ENCODE peak calls at places on chromosome 9, in six cellular contexts. P is testis, V is MM.1S, A is pancreas, X is hepatocyte, M is GM23248. G is an unnamed sample.
A peak's percentile ranks its signal among the peaks of the same experiment; 100 is the strongest.

GRCh38 chr9:4106744-4107143 is 193.1 kb downstream of the GLIS3 start:
- DNase-seq in P (no peak), V (no peak), A (no peak), X (peak; percentile 54), M (peak; percentile 89), G (no peak)

GRCh38 chr9:21031091-21031817 is at the start of gene HACD4:
- DNase-seq in P (peak; percentile 45), V (no peak), A (peak; percentile 2), X (peak; percentile 64), M (peak; percentile 72), G (peak; percentile 94)

GRCh38 chr9:94802795-94803194 is 76.3 kb downstream of the AOPEP start:
- DNase-seq in P (no peak), V (peak; percentile 33), A (no peak), X (no peak), M (no peak), G (no peak)

GRCh38 chr9:32161209-32161608 is 223.2 kb upstream of the ACO1 start:
- DNase-seq in P (no peak), V (no peak), A (no peak), X (no peak), M (no peak), G (no peak)

GRCh38 chr9:135345775-135346433 is 133.7 kb upstream of the PPP1R26 start:
- DNase-seq in P (no peak), V (no peak), A (no peak), X (no peak), M (no peak), G (no peak)

GRCh38 chr9:134738869-134739659 is 97.5 kb downstream of the COL5A1 start:
- DNase-seq in P (peak; percentile 83), V (no peak), A (peak; percentile 43), X (peak; percentile 84), M (peak; percentile 76), G (peak; percentile 40)

GRCh38 chr9:89538874-89539273 is 41.0 kb upstream of the SEMA4D start:
- DNase-seq in P (no peak), V (no peak), A (no peak), X (no peak), M (no peak), G (no peak)

GRCh38 chr9:125763373-125763772 is 16.2 kb downstream of the PBX3 start:
- DNase-seq in P (no peak), V (no peak), A (no peak), X (peak; percentile 20), M (no peak), G (no peak)

GRCh38 chr9:97548819-97549540 is 47.5 kb downstream of the TMOD1 start:
- DNase-seq in P (no peak), V (no peak), A (no peak), X (no peak), M (no peak), G (no peak)

GRCh38 chr9:91836515-91836914 is 113.5 kb downstream of the ROR2 start:
- DNase-seq in P (no peak), V (no peak), A (no peak), X (no peak), M (peak; percentile 48), G (no peak)

GRCh38 chr9:134165357-134166315 is 1.3 kb upstream of the RNU6ATAC start:
- DNase-seq in P (peak; percentile 43), V (peak; percentile 26), A (peak; percentile 27), X (no peak), M (peak; percentile 75), G (peak; percentile 84)

GRCh38 chr9:120388000-120388855 is 191.7 kb downstream of the CDK5RAP2 start:
- DNase-seq in P (no peak), V (no peak), A (no peak), X (no peak), M (no peak), G (no peak)

GRCh38 chr9:69122391-69123141 is 51.5 kb upstream of the TJP2 start:
- DNase-seq in P (no peak), V (no peak), A (peak; percentile 31), X (peak; percentile 68), M (peak; percentile 68), G (no peak)

GRCh38 chr9:85900504-85901201 is 40.3 kb upstream of the NAA35 start:
- DNase-seq in P (peak; percentile 49), V (no peak), A (no peak), X (peak; percentile 17), M (peak; percentile 56), G (no peak)

GRCh38 chr9:120642129-120642528 is 62.2 kb upstream of the CDK5RAP2 start:
- DNase-seq in P (no peak), V (no peak), A (no peak), X (no peak), M (no peak), G (no peak)

GRCh38 chr9:124657526-124657925 is 113.6 kb downstream of the NR6A1 start:
- DNase-seq in P (no peak), V (no peak), A (no peak), X (no peak), M (no peak), G (no peak)

GRCh38 chr9:121154782-121155181 is 46.9 kb downstream of the RAB14 start:
- DNase-seq in P (no peak), V (peak; percentile 37), A (no peak), X (peak; percentile 31), M (no peak), G (no peak)

GRCh38 chr9:105243015-105243686 is 1.3 kb upstream of the SLC44A1 start:
- DNase-seq in P (no peak), V (peak; percentile 63), A (no peak), X (no peak), M (peak; percentile 80), G (no peak)

GRCh38 chr9:105243935-105244273 is 547 bp upstream of the SLC44A1 start:
- DNase-seq in P (no peak), V (no peak), A (no peak), X (no peak), M (no peak), G (no peak)

GRCh38 chr9:105241356-105242043 is 3.0 kb upstream of the SLC44A1 start:
- DNase-seq in P (no peak), V (no peak), A (no peak), X (no peak), M (no peak), G (no peak)

GRCh38 chr9:105242062-105242461 is 2.4 kb upstream of the SLC44A1 start:
- DNase-seq in P (no peak), V (no peak), A (no peak), X (no peak), M (no peak), G (no peak)

DNA sequence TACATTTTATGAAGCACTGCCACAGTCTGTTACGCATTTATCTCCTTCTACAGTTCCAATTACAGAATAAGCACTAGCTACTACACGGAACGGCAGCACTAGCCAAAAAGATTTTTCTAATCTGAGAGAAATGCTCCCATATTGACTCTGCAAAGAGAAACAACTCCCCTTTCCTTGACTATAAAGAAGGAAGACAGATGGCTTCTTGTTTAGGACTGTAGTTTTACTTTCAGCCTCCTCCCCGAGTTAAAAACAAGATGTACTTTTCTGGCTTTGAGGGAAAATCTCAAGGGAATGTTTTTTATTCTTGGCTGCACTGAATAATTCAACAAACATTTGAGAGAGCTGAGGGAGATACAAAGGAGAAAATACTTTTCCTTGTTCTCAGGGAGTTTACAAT is 1.9 kb upstream of the SLC44A1 start:
- DNase-seq in P (no peak), V (no peak), A (no peak), X (peak; percentile 18), M (peak; percentile 43), G (no peak)
- H3K4me3 ChIP-seq in P (no peak overlapping the region), V (peak overlapping the region; percentile 59), A (no peak overlapping the region), X (no peak overlapping the region), M (peak overlapping the region; percentile 96), G (no peak overlapping the region)

GRCh38 chr9:83343366-83343765 is 194.8 kb downstream of the FRMD3 start:
- DNase-seq in P (no peak), V (no peak), A (no peak), X (no peak), M (no peak), G (no peak)

GRCh38 chr9:83346655-83347393 is 191.4 kb downstream of the FRMD3 start:
- DNase-seq in P (no peak), V (no peak), A (no peak), X (no peak), M (no peak), G (no peak)

GRCh38 chr9:83340451-83340850 is 197.8 kb downstream of the FRMD3 start:
- DNase-seq in P (no peak), V (no peak), A (no peak), X (no peak), M (no peak), G (no peak)

GRCh38 chr9:83339435-83339834 is 198.8 kb downstream of the FRMD3 start:
- DNase-seq in P (no peak), V (no peak), A (no peak), X (no peak), M (peak; percentile 6), G (no peak)

DNA sequence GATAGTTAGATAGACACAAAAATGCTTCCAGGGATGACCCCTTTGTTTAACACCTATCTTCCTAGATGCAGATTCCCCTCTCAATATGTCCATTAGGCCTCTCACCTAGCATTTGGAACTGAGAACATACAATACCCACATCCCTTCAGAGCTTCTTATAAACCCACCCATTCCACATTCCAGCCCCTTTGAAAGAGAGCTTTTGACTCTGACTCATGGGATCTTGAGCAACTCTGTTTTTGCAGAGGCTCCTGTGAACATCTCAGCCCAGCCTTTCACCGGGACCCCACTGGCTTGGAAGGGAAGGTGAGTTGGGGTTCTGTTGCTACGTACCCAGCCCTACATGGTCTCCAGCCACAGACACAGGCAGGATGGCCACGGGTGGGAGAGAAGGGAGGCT is 195.5 kb downstream of the FRMD3 start:
- DNase-seq in P (no peak), V (no peak), A (no peak), X (no peak), M (peak; percentile 22), G (no peak)
- H3K4me1 ChIP-seq in P (no peaks in the 10 kb centered on the region), V (no peaks in the 10 kb centered on the region), A (no peaks in the 10 kb centered on the region), X (no peaks in the 10 kb centered on the region), M (peaks cover 3% of the 10 kb centered on the region), G (no peaks in the 10 kb centered on the region)

GRCh38 chr9:84366683-84367082 is 26.1 kb upstream of the SLC28A3 start:
- DNase-seq in P (no peak), V (no peak), A (no peak), X (no peak), M (no peak), G (no peak)

GRCh38 chr9:84373975-84374374 is 33.4 kb upstream of the SLC28A3 start:
- DNase-seq in P (no peak), V (no peak), A (no peak), X (no peak), M (no peak), G (no peak)

GRCh38 chr9:84371737-84372136 is 31.2 kb upstream of the SLC28A3 start:
- DNase-seq in P (no peak), V (no peak), A (no peak), X (peak; percentile 54), M (peak; percentile 97), G (no peak)

GRCh38 chr9:84374516-84374915 is 34.0 kb upstream of the SLC28A3 start:
- DNase-seq in P (no peak), V (no peak), A (no peak), X (no peak), M (peak; percentile 36), G (no peak)

DNA sequence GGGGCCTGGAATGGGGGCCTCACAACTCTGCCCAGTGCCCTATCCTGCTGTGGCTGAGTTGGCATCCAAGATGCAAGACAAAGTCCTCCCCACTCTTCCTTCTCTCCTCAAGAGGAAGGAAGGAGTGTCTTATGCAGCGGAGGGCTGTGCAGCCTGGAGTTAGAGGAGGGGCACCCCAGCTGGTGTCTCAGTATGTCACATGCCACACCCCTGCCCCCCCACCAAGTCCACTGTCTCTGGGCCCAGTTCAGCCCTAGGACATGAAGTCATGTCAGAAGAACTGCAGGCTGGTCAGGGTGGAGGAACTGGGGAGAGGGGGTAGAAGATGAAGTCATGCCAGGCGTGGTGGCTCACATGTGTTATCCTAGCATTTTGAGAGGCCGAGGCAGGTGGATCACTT is 28.0 kb upstream of the SLC28A3 start:
- DNase-seq in P (no peak), V (no peak), A (no peak), X (no peak), M (no peak), G (peak; percentile 63)
- H3K4me3 ChIP-seq in P (no peak overlapping the region), V (no peak overlapping the region), A (no peak overlapping the region), X (no peak overlapping the region), M (no peak overlapping the region), G (no peak overlapping the region)

GRCh38 chr9:132351404-132352050 is 3.3 kb downstream of the SETX start:
- DNase-seq in P (no peak), V (no peak), A (no peak), X (no peak), M (peak; percentile 34), G (no peak)
- H3K4me1 ChIP-seq in P (peaks cover 27% of the 10 kb centered on the region), V (peaks cover 33% of the 10 kb centered on the region), A (peaks cover 14% of the 10 kb centered on the region), X (peaks cover 19% of the 10 kb centered on the region), M (peaks cover 41% of the 10 kb centered on the region), G (peaks cover 25% of the 10 kb centered on the region)

G was measured in left lung.